ENCODE peak calls at places on chromosome 10, in eight cellular contexts. H, E, Z, S, J, Y, Q and O are unnamed samples.

GRCh38 chr10:127046975-127047877 is 142.0 kb downstream of the DOCK1 start:
- DNase-seq in H (no peak), E (no peak), Z (no peak), S (peak), J (no peak), Y (no peak), Q (no peak), O (no peak)

GRCh38 chr10:122650331-122650730 is 49.3 kb downstream of the C10orf120 start:
- DNase-seq in H (no peak), E (no peak), Z (no peak), S (no peak), J (no peak), Y (no peak), Q (peak), O (no peak)

GRCh38 chr10:127064474-127064873 is 131.9 kb downstream of the INSYN2A start:
- DNase-seq in H (no peak), E (no peak), Z (no peak), S (no peak), J (no peak), Y (no peak), Q (no peak), O (no peak)

GRCh38 chr10:121243003-121243898 is 355.0 kb downstream of the FGFR2 start:
- DNase-seq in H (no peak), E (no peak), Z (no peak), S (no peak), J (no peak), Y (no peak), Q (no peak), O (no peak)

GRCh38 chr10:72292223-72292691 is 18.5 kb downstream of the DDIT4 start:
- DNase-seq in H (no peak), E (no peak), Z (peak), S (no peak), J (no peak), Y (no peak), Q (no peak), O (no peak)

GRCh38 chr10:75468612-75469011 is 37.2 kb downstream of the LRMDA start:
- DNase-seq in H (no peak), E (no peak), Z (no peak), S (no peak), J (no peak), Y (no peak), Q (no peak), O (no peak)

GRCh38 chr10:38103754-38104153 is 9.6 kb downstream of the ZNF37A start:
- DNase-seq in H (no peak), E (no peak), Z (no peak), S (no peak), J (no peak), Y (no peak), Q (no peak), O (no peak)

GRCh38 chr10:78931333-78932083 is 137.3 kb upstream of the ZMIZ1 start:
- DNase-seq in H (no peak), E (no peak), Z (no peak), S (peak), J (no peak), Y (peak), Q (peak), O (peak)

GRCh38 chr10:63699785-63700184 is 178.6 kb downstream of the REEP3 start:
- DNase-seq in H (no peak), E (no peak), Z (no peak), S (no peak), J (no peak), Y (no peak), Q (no peak), O (no peak)

GRCh38 chr10:68153473-68154210 is 44.4 kb downstream of the MYPN start:
- DNase-seq in H (no peak), E (peak), Z (no peak), S (peak), J (no peak), Y (peak), Q (peak), O (peak)

GRCh38 chr10:13774303-13774893 is 187.6 kb downstream of the PRPF18 start:
- DNase-seq in H (no peak), E (no peak), Z (peak), S (no peak), J (no peak), Y (no peak), Q (no peak), O (no peak)